ENCODE peak calls at places on chromosomes 11 and 22, in six cellular contexts. K, Y, E, Z, H and U are unnamed samples.

GRCh38 chr11:6746086-6746618 is 25.6 kb downstream of the OR2AG2 start:
- DNase-seq in Y (peak), K (no peak), H (no peak), E (no peak), Z (no peak), U (no peak)

GRCh38 chr11:62710001-62710345 is 2.5 kb downstream of the GNG3 start:
- DNase-seq in E (no peak), Z (no peak), Y (no peak), H (peak), K (no peak), U (no peak)

GRCh38 chr11:127651175-127651887 is 650.8 kb upstream of the KIRREL3 start:
- DNase-seq in E (no peak), Z (peak), K (no peak), H (no peak), Y (no peak), U (no peak)

GRCh38 chr11:5004429-5005274 is 10.0 kb downstream of the OR51L1 start:
- DNase-seq in H (peak), E (peak), Y (peak), K (peak), Z (peak), U (peak)

GRCh38 chr11:109305009-109305408 is 117.0 kb upstream of the C11orf87 start:
- DNase-seq in K (no peak), E (no peak), Y (no peak), H (no peak), Z (no peak), U (no peak)

GRCh38 chr11:72643547-72643946 is 30.7 kb downstream of the PDE2A start:
- DNase-seq in E (no peak), Z (peak), K (no peak), H (no peak), Y (no peak), U (peak)

GRCh38 chr11:3873712-3874349 is 18.4 kb downstream of the STIM1 start:
- DNase-seq in K (peak), Z (no peak), Y (no peak), E (no peak), H (no peak), U (no peak)

GRCh38 chr22:44698531-44699421 is 3.2 kb upstream of the PRR5 start:
- DNase-seq in Y (no peak), K (peak), E (no peak), H (no peak), Z (peak), U (no peak)

GRCh38 chr22:19138217-19139000 is 6.0 kb downstream of the ESS2 start:
- DNase-seq in Z (no peak), E (no peak), Y (no peak), K (no peak), H (no peak), U (no peak)

GRCh38 chr11:100851584-100852152 is 164.6 kb downstream of the ARHGAP42 start:
- DNase-seq in E (no peak), Z (no peak), K (no peak), Y (no peak), H (no peak), U (no peak)

GRCh38 chr11:76184551-76184993 is 21.7 kb downstream of the WNT11 start:
- DNase-seq in K (no peak), E (no peak), Z (no peak), Y (no peak), H (no peak), U (no peak)

GRCh38 chr11:105027671-105028070 is 4.7 kb upstream of the CASP5 start:
- DNase-seq in H (no peak), Y (no peak), E (no peak), Z (no peak), K (no peak), U (no peak)

GRCh38 chr11:127050141-127050632 is 49.6 kb upstream of the KIRREL3 start:
- DNase-seq in K (no peak), E (no peak), Y (no peak), H (no peak), Z (no peak), U (no peak)

GRCh38 chr11:12695878-12696277 is 21.7 kb downstream of the TEAD1 start:
- DNase-seq in E (no peak), Y (no peak), K (no peak), Z (no peak), H (no peak), U (no peak)

GRCh38 chr11:18853086-18853720 is 61.6 kb upstream of the PTPN5 start:
- DNase-seq in E (no peak), H (no peak), Y (no peak), Z (peak), K (peak), U (peak)

GRCh38 chr11:10893713-10894112 is 35.9 kb upstream of the ZBED5 start:
- DNase-seq in E (no peak), Y (no peak), Z (peak), K (no peak), H (no peak), U (no peak)

GRCh38 chr11:17008099-17008498 is 6.1 kb downstream of the PLEKHA7 start:
- DNase-seq in Y (no peak), E (peak), K (no peak), Z (no peak), H (no peak), U (no peak)

DNA sequence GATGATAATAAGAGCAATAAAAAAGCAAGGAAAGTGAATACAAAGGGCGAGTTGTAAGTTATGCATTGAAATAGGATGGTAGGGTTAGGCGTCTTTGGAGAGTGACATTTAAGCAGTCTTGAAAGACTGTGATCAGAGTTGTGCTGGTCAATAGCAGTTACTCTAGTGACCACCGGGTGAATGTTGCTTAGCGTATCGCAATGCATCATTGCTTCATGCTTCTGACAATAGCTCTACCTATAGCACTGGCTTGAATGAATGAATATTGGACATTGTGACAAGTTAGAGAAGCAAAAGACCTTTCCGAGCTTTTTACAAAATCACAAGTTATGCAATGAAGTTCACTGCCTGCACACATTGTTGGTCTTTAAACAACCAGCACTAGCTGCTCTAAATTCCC is 7.7 kb upstream of the OR8B12 start:
- DNase-seq in H (no peak), K (no peak), E (no peak), Y (no peak), Z (no peak), U (no peak)
- TF ChIP-seq CTCF in H (peak), K (no peak), E (no peak), Y (no peak), Z (no peak), U (peak)

DNA sequence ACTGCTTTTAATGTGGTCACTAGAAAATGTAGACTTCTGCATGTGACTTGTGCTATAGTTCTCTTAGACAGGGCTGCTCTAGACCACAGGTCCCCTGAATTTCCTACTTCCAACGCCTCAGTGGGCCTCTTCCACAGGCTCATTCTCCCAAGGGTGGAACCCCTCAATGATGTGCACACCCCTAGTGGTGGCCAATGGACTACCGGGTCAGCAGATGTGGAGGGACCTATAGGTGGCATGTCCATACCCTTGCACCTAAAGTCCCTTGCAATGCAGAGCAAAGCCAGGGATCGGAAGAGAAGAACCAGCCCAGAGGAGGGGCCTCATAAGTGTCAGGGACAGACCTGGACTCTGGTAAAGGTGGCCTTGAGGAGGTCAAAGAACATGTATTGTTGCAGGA is 20.0 kb downstream of the MMP13 start:
- DNase-seq in H (no peak), Z (no peak), Y (no peak), E (no peak), K (no peak), U (no peak)
- TF ChIP-seq CTCF in H (no peak), Z (no peak), Y (no peak), E (no peak), K (no peak), U (peak)

GRCh38 chr11:113552271-113552670 is 77.1 kb upstream of the DRD2 start:
- DNase-seq in Z (no peak), H (no peak), K (no peak), Y (no peak), E (no peak), U (no peak)

GRCh38 chr11:113553235-113553634 is 78.0 kb upstream of the DRD2 start:
- DNase-seq in E (no peak), K (no peak), H (no peak), Z (peak), Y (no peak), U (peak)

GRCh38 chr11:113555071-113555739 is 80.0 kb upstream of the DRD2 start:
- DNase-seq in Z (peak), Y (no peak), E (no peak), H (no peak), K (no peak), U (no peak)

GRCh38 chr11:113554531-113554930 is 79.3 kb upstream of the DRD2 start:
- DNase-seq in K (no peak), E (no peak), Y (no peak), Z (no peak), H (no peak), U (no peak)

DNA sequence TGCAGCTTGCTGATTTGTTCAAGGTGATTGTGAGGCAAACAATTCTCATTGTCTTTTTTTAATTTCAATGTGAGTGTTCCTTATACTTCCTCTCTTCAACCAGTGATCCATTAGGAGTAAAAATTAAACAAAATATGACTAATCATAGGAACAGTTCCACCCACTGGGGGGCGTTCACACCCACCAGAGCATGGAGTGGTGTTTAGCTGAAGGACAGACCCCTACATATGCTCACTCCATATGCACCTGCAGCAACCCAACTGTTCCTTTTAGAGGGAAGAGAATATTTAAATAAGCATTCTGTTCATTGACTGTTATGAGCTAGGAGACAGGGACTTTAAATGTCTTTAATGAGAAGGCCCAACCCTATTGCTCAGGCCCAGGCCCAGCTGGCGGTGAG is 78.7 kb upstream of the DRD2 start:
- DNase-seq in H (no peak), K (peak), E (no peak), Y (no peak), Z (peak), U (no peak)
- TF ChIP-seq CTCF in H (no peak), K (peak), E (no peak), Y (no peak), Z (no peak), U (peak)

DNA sequence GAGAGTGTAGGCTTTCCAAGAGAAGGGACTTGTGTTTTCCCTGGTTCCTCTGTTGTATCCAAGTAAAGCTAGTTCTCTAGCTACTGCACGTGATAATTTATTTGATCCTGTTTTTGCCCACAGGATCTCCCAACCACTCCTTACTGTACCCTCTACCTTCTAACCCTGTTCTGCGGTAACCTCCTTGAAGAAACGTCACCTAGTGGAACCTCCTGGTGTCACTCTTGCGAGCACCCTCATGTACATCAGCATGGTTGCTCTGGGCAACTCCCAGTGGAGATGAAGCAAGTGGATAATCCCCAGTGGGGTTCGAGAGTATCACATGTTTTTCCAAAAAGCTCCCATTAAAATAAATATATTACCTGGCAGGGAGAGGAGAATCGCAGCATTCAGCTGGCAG is 108.9 kb upstream of the CLMP start:
- DNase-seq in E (no peak), K (no peak), H (no peak), Y (no peak), Z (no peak), U (no peak)
- TF ChIP-seq CTCF in E (no peak), K (no peak), H (no peak), Y (no peak), Z (no peak), U (peak)

GRCh38 chr11:2296913-2297622 is 4.7 kb downstream of the C11orf21 start:
- DNase-seq in K (no peak), H (no peak), Z (no peak), E (no peak), Y (no peak), U (no peak)

GRCh38 chr11:2294340-2295290 is 7.1 kb downstream of the C11orf21 start:
- DNase-seq in Y (no peak), E (no peak), H (no peak), Z (no peak), K (no peak), U (no peak)

GRCh38 chr11:2290351-2290841 is 11.3 kb downstream of the C11orf21 start:
- DNase-seq in Y (no peak), K (no peak), E (no peak), Z (no peak), H (no peak), U (no peak)

GRCh38 chr11:2295971-2296912 is 5.5 kb downstream of the C11orf21 start:
- DNase-seq in K (no peak), Z (no peak), H (no peak), Y (no peak), E (no peak), U (no peak)

DNA sequence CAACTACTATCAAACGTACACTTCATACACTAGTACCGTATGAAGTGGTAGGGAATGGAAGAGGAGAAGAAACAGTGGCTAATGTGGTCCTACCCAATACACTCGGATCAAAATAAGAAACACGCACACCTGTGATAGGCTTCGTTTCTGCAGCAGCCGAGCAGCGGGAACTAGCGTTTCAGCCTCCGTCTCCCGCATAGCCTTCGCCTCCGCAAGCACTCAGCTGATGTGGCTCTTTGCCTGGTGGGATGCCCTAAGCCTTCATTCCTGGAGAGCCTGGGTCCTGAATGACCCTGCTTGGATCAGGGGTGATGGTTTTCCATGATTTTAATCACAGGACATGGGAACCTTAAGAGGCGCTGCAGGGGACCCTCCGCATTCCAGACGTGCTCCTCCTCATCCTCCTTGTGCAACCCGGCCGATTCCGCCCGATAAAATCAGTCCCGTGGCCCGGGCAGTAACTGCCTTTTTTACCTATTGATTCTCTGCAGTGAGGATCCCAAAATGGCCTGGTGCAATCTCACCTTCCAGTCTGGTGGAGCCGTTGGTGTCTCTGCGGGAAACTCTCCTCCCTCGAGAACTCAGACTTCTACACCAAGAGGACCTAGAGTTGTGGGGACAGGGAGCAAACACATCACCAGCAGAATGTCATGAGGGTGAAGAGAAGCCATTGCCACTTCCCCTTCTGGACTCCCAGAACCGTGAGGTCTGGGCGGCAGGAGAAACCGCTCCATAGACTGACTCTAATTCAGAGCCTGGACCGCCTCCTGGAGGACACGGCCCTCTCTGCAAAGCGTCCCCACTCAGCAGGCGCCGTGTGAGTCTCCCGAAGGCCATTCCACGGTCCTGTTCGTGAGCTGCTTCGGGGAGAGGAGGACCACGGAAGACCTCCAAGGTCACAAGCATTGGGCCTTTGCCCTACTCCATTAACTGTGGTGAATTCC is 8.1 kb downstream of the C11orf21 start:
- DNase-seq in Y (no peak), K (no peak), Z (no peak), E (no peak), H (no peak), U (no peak)
- TF ChIP-seq CTCF in Y (no peak), K (no peak), Z (no peak), E (no peak), H (no peak), U (peak)

DNA sequence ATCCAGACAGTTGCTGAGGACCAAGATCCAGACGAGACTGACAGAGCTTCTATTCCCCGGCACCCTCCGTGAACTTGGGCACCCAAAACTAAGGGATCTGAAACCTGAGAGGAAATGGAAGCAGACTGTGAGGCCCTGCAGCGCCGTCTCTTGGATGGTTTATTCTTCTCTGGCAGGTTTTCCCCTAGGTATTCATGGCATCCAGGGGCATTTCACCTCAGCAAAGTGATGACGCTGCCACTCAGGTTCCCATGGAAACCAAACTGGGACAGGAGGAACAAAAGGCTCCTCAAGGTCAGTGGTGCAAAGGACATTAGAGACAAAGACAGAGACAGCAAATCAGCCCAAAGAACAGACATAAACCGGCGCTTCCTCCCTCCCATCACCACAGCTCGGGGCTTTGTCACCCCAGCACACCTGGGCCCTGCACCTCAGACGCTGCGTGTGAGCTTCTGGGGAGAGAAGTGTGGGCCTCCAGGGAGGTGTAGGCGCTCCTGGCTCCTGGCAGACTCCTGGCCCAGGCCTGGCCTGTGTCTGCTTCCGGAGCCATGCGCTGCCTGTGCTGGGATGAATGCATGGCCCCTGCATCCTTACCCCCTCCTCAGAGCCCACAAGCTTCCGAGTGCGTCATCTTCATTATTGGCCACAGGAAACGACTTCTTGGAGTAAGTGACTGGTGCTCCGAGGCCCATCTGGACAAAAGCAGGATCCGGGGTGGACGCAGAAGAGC is 6.0 kb downstream of the TP53AIP1 start:
- DNase-seq in Z (peak), K (peak), H (no peak), E (no peak), Y (no peak), U (no peak)
- TF ChIP-seq CTCF in Z (no peak), K (no peak), H (no peak), E (no peak), Y (no peak), U (no peak)

GRCh38 chr22:42114721-42115120 is 15.9 kb downstream of the CYP2D6 start:
- DNase-seq in Z (no peak), E (no peak), H (peak), Y (no peak), K (no peak), U (peak)
- TF ChIP-seq CTCF in Z (peak), E (no peak), H (peak), Y (no peak), K (peak), U (peak)

GRCh38 chr11:120324932-120325810 is at the start of gene TLCD5:
- DNase-seq in H (peak), E (no peak), Y (peak), K (peak), Z (peak), U (peak)
- TF ChIP-seq CTCF in H (peak), E (no peak), Y (no peak), K (no peak), Z (no peak), U (no peak)

GRCh38 chr11:66267039-66267378 is 1.4 kb upstream of the RAB1B start:
- DNase-seq in K (no peak), Y (no peak), Z (no peak), H (no peak), E (no peak), U (no peak)
- TF ChIP-seq CTCF in K (no peak), Y (no peak), Z (no peak), H (no peak), E (no peak), U (no peak)